ENCODE peak calls at places on chromosomes 7 and 10, in ten cellular contexts. T is pancreas, B is foreskin fibroblast, G is fibroblast of lung, R is thoracic aorta, U is bronchial epithelial cell, S is tibial artery, Z is MM.1S, Q is AG10803, M is fibroblast of mammary gland. W is an unnamed sample.

GRCh38 chr7:106068538-106068961 is 43.6 kb downstream of the SYPL1 start:
- DNase-seq in T (no peak), B (no peak), G (no peak), R (no peak), U (no peak), S (no peak), Z (no peak), Q (no peak), M (no peak), W (no peak)

GRCh38 chr7:130945411-130945811 is 211.4 kb upstream of the KLF14 start:
- DNase-seq in T (no peak), B (no peak), G (no peak), R (no peak), U (peak; percentile 37), S (no peak), Z (no peak), Q (no peak), M (no peak), W (no peak)

GRCh38 chr10:31838709-31839108 is 89.9 kb downstream of the ARHGAP12 start:
- DNase-seq in T (no peak), B (no peak), G (no peak), R (no peak), U (no peak), S (no peak), Z (no peak), Q (no peak), M (no peak), W (no peak)

GRCh38 chr7:7585241-7585928 is 18.7 kb downstream of the MIOS start:
- DNase-seq in T (no peak), B (no peak), G (no peak), R (no peak), U (no peak), S (no peak), Z (no peak), Q (no peak), M (no peak), W (no peak)

GRCh38 chr10:43842072-43842471 is 193.4 kb upstream of the ZNF32 start:
- DNase-seq in T (no peak), B (no peak), G (no peak), R (no peak), U (no peak), S (no peak), Z (no peak), Q (no peak), M (no peak), W (no peak)

GRCh38 chr10:27547482-27547881 is 43.4 kb downstream of the RAB18 start:
- DNase-seq in T (no peak), B (no peak), G (no peak), R (no peak), U (no peak), S (no peak), Z (no peak), Q (no peak), M (no peak), W (no peak)

GRCh38 chr10:84693006-84693405 is 364.6 kb downstream of the CCSER2 start:
- DNase-seq in T (no peak), B (no peak), G (no peak), R (no peak), U (peak; percentile 49), S (no peak), Z (no peak), Q (no peak), M (no peak), W (no peak)

GRCh38 chr10:26647602-26648244 is 49.8 kb upstream of the PDSS1 start:
- DNase-seq in T (no peak), B (no peak), G (no peak), R (no peak), U (no peak), S (no peak), Z (no peak), Q (no peak), M (no peak), W (no peak)

GRCh38 chr10:97689637-97690036 is 2.6 kb upstream of the AVPI1 start:
- DNase-seq in T (no peak), B (peak; percentile 97), G (peak; percentile 96), R (no peak), U (peak; percentile 100), S (peak; percentile 76), Z (no peak), Q (peak; percentile 98), M (peak; percentile 99), W (peak; percentile 62)

GRCh38 chr10:86759073-86759672 is 2.8 kb downstream of the BMPR1A start:
- DNase-seq in T (no peak), B (no peak), G (peak; percentile 30), R (no peak), U (no peak), S (no peak), Z (no peak), Q (peak; percentile 40), M (no peak), W (no peak)
- H3K4me3 ChIP-seq in T (no peak overlapping the region), B (peak overlapping the region; percentile 85), G (peak overlapping the region; percentile 69), R (peak overlapping the region; percentile 81), U (no peak overlapping the region), S (peak overlapping the region; percentile 58), Z (no peak overlapping the region), Q (peak overlapping the region; percentile 75), M (peak overlapping the region; percentile 1), W (peak overlapping the region; percentile 73)

GRCh38 chr7:2609001-2609411 is 22.8 kb upstream of the TTYH3 start:
- DNase-seq in T (no peak), B (no peak), G (peak; percentile 58), R (no peak), U (no peak), S (no peak), Z (no peak), Q (no peak), M (peak; percentile 59), W (no peak)
- TF ChIP-seq CTCF in T (no peak), B (peak; percentile 32), G (peak; percentile 31), R (no peak), U (peak; percentile 26), S (no peak), Z (no peak), Q (peak; percentile 28), M (peak; percentile 46), W (peak; percentile 57)

DNA sequence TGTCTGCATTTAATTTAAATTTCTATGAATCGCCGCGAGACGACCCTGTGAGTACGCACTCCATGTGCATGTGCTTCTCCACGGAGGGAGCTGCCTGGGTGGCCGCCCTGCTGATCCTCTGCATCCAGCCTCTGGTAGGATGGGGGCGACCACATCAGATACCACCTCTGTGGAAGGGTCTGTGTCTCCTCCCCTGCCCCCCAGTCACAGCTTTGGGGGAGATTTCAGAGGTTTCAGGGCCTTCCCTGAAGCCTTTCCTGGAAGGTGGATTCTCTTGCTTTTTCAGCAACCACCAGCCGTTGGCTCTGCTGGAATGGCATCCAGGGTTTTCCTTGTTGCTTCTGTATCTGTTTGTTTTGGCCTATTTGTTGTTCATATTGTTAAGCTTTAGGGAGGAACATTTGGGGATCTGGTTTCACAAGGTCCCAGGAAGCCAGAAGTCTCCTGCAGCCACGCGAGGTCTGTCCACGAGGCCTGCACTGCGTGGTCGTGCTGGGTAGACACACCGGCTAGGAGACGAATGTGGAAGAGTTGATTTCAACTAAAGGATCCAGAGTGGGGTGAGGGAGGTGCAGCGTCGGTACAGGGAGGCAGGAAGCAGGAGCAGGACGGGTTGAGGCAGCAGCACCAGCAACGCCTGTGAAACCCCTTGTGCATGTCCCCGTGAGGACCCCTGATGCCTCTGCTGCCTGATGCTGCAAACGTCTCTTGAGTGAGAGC is 329.1 kb downstream of the PTPRN2 start:
- DNase-seq in T (peak; percentile 24), B (no peak), G (no peak), R (no peak), U (no peak), S (no peak), Z (no peak), Q (no peak), M (no peak), W (no peak)
- H3K4me3 ChIP-seq in T (no peak overlapping the region), B (no peak overlapping the region), G (no peak overlapping the region), R (no peak overlapping the region), U (no peak overlapping the region), S (no peak overlapping the region), Z (no peak overlapping the region), Q (no peak overlapping the region), M (no peak overlapping the region), W (no peak overlapping the region)

GRCh38 chr7:35241884-35242283 is 12.0 kb downstream of the TBX20 start:
- DNase-seq in T (no peak), B (no peak), G (no peak), R (no peak), U (no peak), S (no peak), Z (peak; percentile 35), Q (no peak), M (no peak), W (no peak)
- TF ChIP-seq CTCF in T (no peak), B (peak; percentile 16), G (no peak), R (no peak), U (no peak), S (no peak), Z (peak; percentile 43), Q (no peak), M (no peak), W (no peak)

GRCh38 chr7:124930173-124930623 is 573 bp upstream of the POT1 start:
- DNase-seq in T (no peak), B (no peak), G (no peak), R (no peak), U (no peak), S (no peak), Z (no peak), Q (no peak), M (no peak), W (no peak)
- H3K4me3 ChIP-seq in T (peak overlapping the region; percentile 45), B (peak overlapping the region; percentile 99), G (peak overlapping the region; percentile 32), R (peak overlapping the region; percentile 75), U (peak overlapping the region; percentile 82), S (peak overlapping the region; percentile 69), Z (peak overlapping the region; percentile 78), Q (peak overlapping the region; percentile 92), M (peak overlapping the region; percentile 45), W (peak overlapping the region; percentile 68)

GRCh38 chr10:70759769-70760168 is 25.4 kb downstream of the TBATA start:
- DNase-seq in T (peak; percentile 33), B (no peak), G (no peak), R (no peak), U (no peak), S (no peak), Z (no peak), Q (no peak), M (peak; percentile 38), W (no peak)
- TF ChIP-seq CTCF in T (no peak), B (no peak), G (no peak), R (no peak), U (no peak), S (no peak), Z (no peak), Q (no peak), M (no peak), W (no peak)

W was measured in astrocyte of the cerebellum.